ENCODE peak calls at places on chromosome 7, in six cellular contexts. J is neuronal stem cell, O is right lobe of liver, N is sigmoid colon, S is psoas muscle, C is cardiac muscle cell. I is an unnamed sample. For H3K9me3 and H3K36me3, the result is how much of the 10 kb centered on the place peaks cover.

GRCh38 chr7:1668932-1669485 is 1.1 kb upstream of the ELFN1 start:
- DNase-seq in J (peak), O (no peak), N (peak), S (no peak), C (no peak), I (no peak)

GRCh38 chr7:140541513-140542192 is 62.3 kb upstream of the MKRN1 start:
- DNase-seq in J (peak), O (peak), N (peak), S (peak), C (peak), I (no peak)

GRCh38 chr7:72092769-72093168 is 319.4 kb downstream of the CALN1 start:
- DNase-seq in J (no peak), O (no peak), N (no peak), S (no peak), C (no peak), I (no peak)

GRCh38 chr7:99766484-99767099 is 17.4 kb downstream of the CYP3A4 start:
- DNase-seq in J (no peak), O (no peak), N (no peak), S (no peak), C (no peak), I (no peak)

GRCh38 chr7:30618080-30618676 is 23.5 kb downstream of the GARS1 start:
- DNase-seq in J (no peak), O (no peak), N (no peak), S (no peak), C (no peak), I (no peak)

GRCh38 chr7:116544488-116544887 is 19.7 kb downstream of the CAV1 start:
- DNase-seq in J (no peak), O (no peak), N (no peak), S (no peak), C (no peak), I (no peak)

GRCh38 chr7:73647725-73648592 is 19.7 kb upstream of the VPS37D start:
- DNase-seq in J (no peak), O (peak), N (no peak), S (no peak), C (peak), I (peak)

GRCh38 chr7:79377097-79377496 is 76.4 kb downstream of the MAGI2 start:
- DNase-seq in J (no peak), O (no peak), N (no peak), S (no peak), C (no peak), I (no peak)

GRCh38 chr7:81138850-81139249 is 220.0 kb upstream of the SEMA3C start:
- DNase-seq in J (no peak), O (no peak), N (no peak), S (no peak), C (no peak), I (no peak)

GRCh38 chr7:17207220-17207619 is 91.2 kb upstream of the AHR start:
- DNase-seq in J (no peak), O (no peak), N (no peak), S (no peak), C (no peak), I (no peak)

DNA sequence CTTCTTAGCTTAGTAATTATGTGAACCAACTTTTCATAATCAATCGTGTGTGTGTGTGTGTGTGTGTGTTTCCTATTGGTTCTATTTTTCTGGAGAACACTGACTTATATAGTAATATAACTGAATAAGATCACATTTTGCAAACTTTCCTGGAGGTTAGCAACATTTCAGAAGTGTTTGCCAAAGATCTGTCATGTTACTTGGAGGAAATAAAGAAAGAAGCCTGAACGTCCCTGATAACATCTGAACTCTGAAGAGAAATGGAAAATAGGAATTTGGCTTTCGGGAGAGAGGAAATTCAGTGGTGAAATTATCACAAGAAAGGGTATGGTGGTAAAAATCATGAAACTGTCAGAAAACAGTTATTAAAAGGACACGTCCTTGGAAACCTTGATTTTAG is 984.4 kb upstream of the AUTS2 start:
- DNase-seq in J (no peak), O (no peak), N (no peak), S (no peak), C (no peak), I (no peak)
- H3K4me3 ChIP-seq in J (no peak), O (no peak), N (no peak), S (no peak), C (no peak), I (no peak)

DNA sequence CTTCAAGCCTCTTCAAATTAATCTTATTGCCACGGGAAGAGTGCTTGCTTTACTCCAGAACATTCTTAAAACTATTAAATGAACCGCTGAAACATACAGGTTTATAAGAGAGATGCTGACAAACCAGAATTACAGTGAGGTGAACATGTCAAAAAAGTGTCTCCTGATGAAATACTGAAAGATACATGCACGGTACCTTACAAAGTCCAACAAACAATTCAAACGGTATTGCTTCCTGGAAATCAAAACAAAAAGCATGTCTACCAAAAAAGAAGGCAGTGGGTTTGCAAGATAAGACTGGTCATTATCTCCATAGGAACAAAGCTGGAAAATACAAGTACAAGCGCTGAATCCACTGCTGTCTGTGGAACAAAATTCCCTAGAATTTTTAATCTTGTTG is 174.5 kb downstream of the DOCK4 start:
- DNase-seq in J (no peak), O (no peak), N (no peak), S (no peak), C (no peak), I (no peak)
- H3K9me3 ChIP-seq in J (under half), O (under half), N (under half), S (under half), C (under half), I (under half)

DNA sequence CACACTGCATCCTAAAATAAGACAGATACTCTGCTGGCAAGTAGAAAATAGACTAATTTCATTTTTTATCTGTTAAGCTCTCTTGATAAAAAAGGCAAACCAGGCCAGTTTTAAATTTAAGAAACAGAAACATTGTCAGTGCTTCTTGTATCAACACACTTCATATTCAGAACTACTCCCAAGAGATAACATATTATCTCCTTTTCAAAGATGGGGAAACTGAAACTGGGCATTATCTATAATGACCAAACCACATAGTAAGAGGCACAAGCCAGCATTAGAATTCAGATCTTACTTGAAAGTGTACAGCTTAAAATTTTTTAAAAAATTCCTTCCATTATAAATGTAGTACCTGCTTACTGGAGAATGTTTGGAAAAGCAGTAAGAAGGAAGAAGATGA is 14.7 kb downstream of the SRI start:
- DNase-seq in J (no peak), O (no peak), N (no peak), S (no peak), C (no peak), I (no peak)
- H3K36me3 ChIP-seq in J (half or more), O (under half), N (under half), S (half or more), C (half or more), I (under half)

GRCh38 chr7:44368885-44369284 is 43.5 kb upstream of the CAMK2B start:
- DNase-seq in J (no peak), O (no peak), N (no peak), S (no peak), C (no peak), I (no peak)
- H3K4me3 ChIP-seq in J (no peak), O (no peak), N (no peak), S (no peak), C (no peak), I (no peak)

DNA sequence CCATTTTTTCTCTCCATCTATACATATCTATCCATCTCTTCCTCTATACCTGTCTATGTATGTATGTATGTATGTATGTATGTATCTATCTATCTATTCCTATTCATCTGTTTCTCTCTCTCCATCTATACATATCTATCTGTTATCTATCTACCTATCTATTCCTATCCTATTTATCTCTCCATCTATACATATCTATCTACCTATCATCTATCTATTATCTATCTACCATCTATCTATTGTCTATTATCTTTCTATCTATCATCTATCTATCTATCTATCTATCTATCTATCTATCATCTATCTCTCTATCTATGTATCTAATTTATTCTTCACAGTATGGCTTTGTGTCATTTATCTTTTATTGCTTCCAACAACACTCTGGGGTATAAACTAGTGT is 1124.4 kb downstream of the TYW1 start:
- DNase-seq in J (no peak), O (no peak), N (no peak), S (no peak), C (no peak), I (no peak)
- H3K9me3 ChIP-seq in J (under half), O (under half), N (under half), S (under half), C (under half), I (under half)

DNA sequence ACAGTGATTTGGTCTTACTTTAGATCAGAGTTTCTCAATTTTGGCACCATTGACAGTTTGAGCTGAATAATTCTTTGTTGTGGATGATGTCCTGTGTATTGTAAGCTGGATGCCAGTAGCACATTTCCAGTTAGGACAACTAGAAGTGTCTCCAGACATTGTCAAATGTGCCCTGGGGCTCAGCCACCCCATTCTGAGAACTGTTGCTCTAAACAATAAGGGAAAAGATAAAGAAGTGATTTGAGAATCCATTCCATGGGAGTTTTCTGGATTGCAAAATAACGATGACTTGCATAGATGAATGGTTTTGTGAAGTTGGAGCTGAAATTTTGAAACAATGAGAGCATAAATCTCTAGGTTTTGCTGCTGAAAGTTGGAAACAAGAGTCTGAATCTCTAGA is 44.6 kb downstream of the NUP205 start:
- DNase-seq in J (no peak), O (no peak), N (no peak), S (no peak), C (no peak), I (no peak)
- H3K36me3 ChIP-seq in J (half or more), O (under half), N (under half), S (half or more), C (half or more), I (under half)

DNA sequence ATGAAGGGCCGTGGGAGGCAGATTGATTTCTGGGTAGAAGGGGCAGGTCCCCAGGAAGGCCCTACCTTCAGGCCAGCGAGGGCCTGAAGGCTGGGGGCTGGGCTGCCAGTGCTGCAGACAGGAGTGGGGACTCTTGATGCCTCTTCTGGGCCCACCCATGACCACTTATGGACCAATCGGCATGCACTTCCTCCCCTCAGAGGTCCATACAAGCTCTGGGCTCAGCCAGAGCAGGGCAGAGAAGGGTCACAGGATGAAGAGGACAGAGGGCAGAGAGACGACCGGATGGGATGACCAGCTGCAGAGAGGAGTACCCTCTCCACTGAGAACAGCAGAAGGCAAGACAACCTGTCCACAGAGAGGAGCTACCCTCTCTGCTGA is 120.1 kb downstream of the DYNC2I1 start:
- DNase-seq in J (no peak), O (no peak), N (no peak), S (no peak), C (peak), I (no peak)
- H3K4me3 ChIP-seq in J (peak), O (peak), N (peak), S (peak), C (peak), I (peak)

DNA sequence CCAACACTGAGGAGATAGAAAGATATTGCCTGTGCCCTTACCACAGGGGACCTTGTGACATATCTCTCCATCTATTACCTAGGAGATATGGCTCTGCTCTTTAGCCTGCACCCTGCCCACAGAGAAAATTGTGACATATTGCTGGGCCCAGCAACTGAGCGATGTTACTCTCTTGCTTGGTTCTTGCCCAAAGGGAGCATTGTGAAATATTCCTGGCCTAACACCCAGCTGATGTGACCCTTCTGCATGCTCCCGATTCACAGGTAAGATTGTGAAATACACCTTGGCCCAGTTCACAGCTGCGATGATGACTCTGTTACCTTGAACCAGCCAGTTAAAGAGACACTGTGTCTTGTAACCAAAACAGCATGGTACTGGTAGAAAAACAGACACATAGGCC is 37.2 kb upstream of the ZNF107 start:
- DNase-seq in J (no peak), O (peak), N (no peak), S (no peak), C (no peak), I (no peak)
- H3K9me3 ChIP-seq in J (under half), O (under half), N (under half), S (under half), C (under half), I (under half)

I was measured in naive thymus-derived CD4-positive, alpha-beta T cell.